ENCODE peak calls at places on chromosomes 12 and 14, in nine cellular contexts. One of them, this sample, is unnamed.

GRCh38 chr14:104806625-104807465 is 5.9 kb downstream of the ZBTB42 start:
- DNase-seq in activated gamma-delta T cell treated with anti-CD3 and anti-CD28 coated beads, Interleukin-2, amount 50 U/mL, for 16 hours: no peak
- DNase-seq in effector memory CD8-positive, alpha-beta T cell: no peak
- DNase-seq in adipocyte: no peak
- DNase-seq in KBM-7: peak
- DNase-seq in GDM1: no peak
- DNase-seq in AG04450: no peak
- DNase-seq in SW480: no peak
- DNase-seq in foreskin fibroblast: no peak
- DNase-seq in this sample: no peak

GRCh38 chr12:52949413-52950331 is 754 bp downstream of the KRT18 start:
- DNase-seq in activated gamma-delta T cell treated with anti-CD3 and anti-CD28 coated beads, Interleukin-2, amount 50 U/mL, for 16 hours: no peak
- DNase-seq in effector memory CD8-positive, alpha-beta T cell: no peak
- DNase-seq in adipocyte: no peak
- DNase-seq in KBM-7: peak
- DNase-seq in GDM1: no peak
- DNase-seq in AG04450: peak
- DNase-seq in SW480: peak
- DNase-seq in foreskin fibroblast: peak
- DNase-seq in this sample: no peak

GRCh38 chr12:76272292-76272691 is 75.9 kb downstream of the BBS10 start:
- DNase-seq in activated gamma-delta T cell treated with anti-CD3 and anti-CD28 coated beads, Interleukin-2, amount 50 U/mL, for 16 hours: no peak
- DNase-seq in effector memory CD8-positive, alpha-beta T cell: no peak
- DNase-seq in adipocyte: no peak
- DNase-seq in KBM-7: no peak
- DNase-seq in GDM1: no peak
- DNase-seq in AG04450: no peak
- DNase-seq in SW480: no peak
- DNase-seq in foreskin fibroblast: no peak
- DNase-seq in this sample: no peak

GRCh38 chr14:67623114-67623513 is 3.4 kb downstream of the ARG2 start:
- DNase-seq in activated gamma-delta T cell treated with anti-CD3 and anti-CD28 coated beads, Interleukin-2, amount 50 U/mL, for 16 hours: no peak
- DNase-seq in effector memory CD8-positive, alpha-beta T cell: no peak
- DNase-seq in adipocyte: peak
- DNase-seq in KBM-7: no peak
- DNase-seq in GDM1: no peak
- DNase-seq in AG04450: no peak
- DNase-seq in SW480: peak
- DNase-seq in foreskin fibroblast: no peak
- DNase-seq in this sample: no peak

GRCh38 chr12:110590806-110591326 is 7.7 kb upstream of the PPTC7 start:
- DNase-seq in activated gamma-delta T cell treated with anti-CD3 and anti-CD28 coated beads, Interleukin-2, amount 50 U/mL, for 16 hours: no peak
- DNase-seq in effector memory CD8-positive, alpha-beta T cell: no peak
- DNase-seq in adipocyte: peak
- DNase-seq in KBM-7: peak
- DNase-seq in GDM1: peak
- DNase-seq in AG04450: no peak
- DNase-seq in SW480: no peak
- DNase-seq in foreskin fibroblast: peak
- DNase-seq in this sample: peak

GRCh38 chr14:89391123-89391522 is 25.9 kb downstream of the FOXN3 start:
- DNase-seq in activated gamma-delta T cell treated with anti-CD3 and anti-CD28 coated beads, Interleukin-2, amount 50 U/mL, for 16 hours: no peak
- DNase-seq in effector memory CD8-positive, alpha-beta T cell: no peak
- DNase-seq in adipocyte: peak
- DNase-seq in KBM-7: no peak
- DNase-seq in GDM1: no peak
- DNase-seq in AG04450: no peak
- DNase-seq in SW480: no peak
- DNase-seq in foreskin fibroblast: no peak
- DNase-seq in this sample: no peak

GRCh38 chr14:95935228-95935822 is 58.7 kb downstream of the TUNAR start:
- DNase-seq in activated gamma-delta T cell treated with anti-CD3 and anti-CD28 coated beads, Interleukin-2, amount 50 U/mL, for 16 hours: no peak
- DNase-seq in effector memory CD8-positive, alpha-beta T cell: no peak
- DNase-seq in adipocyte: peak
- DNase-seq in KBM-7: peak
- DNase-seq in GDM1: no peak
- DNase-seq in AG04450: no peak
- DNase-seq in SW480: peak
- DNase-seq in foreskin fibroblast: peak
- DNase-seq in this sample: no peak

GRCh38 chr14:71555654-71556559 is 376.3 kb upstream of the RGS6 start:
- DNase-seq in activated gamma-delta T cell treated with anti-CD3 and anti-CD28 coated beads, Interleukin-2, amount 50 U/mL, for 16 hours: peak
- DNase-seq in effector memory CD8-positive, alpha-beta T cell: peak
- DNase-seq in adipocyte: no peak
- DNase-seq in KBM-7: peak
- DNase-seq in GDM1: no peak
- DNase-seq in AG04450: no peak
- DNase-seq in SW480: peak
- DNase-seq in foreskin fibroblast: no peak
- DNase-seq in this sample: peak

GRCh38 chr14:56964885-56965284 is 154.6 kb upstream of the OTX2 start:
- DNase-seq in activated gamma-delta T cell treated with anti-CD3 and anti-CD28 coated beads, Interleukin-2, amount 50 U/mL, for 16 hours: no peak
- DNase-seq in effector memory CD8-positive, alpha-beta T cell: no peak
- DNase-seq in adipocyte: no peak
- DNase-seq in KBM-7: no peak
- DNase-seq in GDM1: no peak
- DNase-seq in AG04450: no peak
- DNase-seq in SW480: no peak
- DNase-seq in foreskin fibroblast: no peak
- DNase-seq in this sample: no peak

GRCh38 chr14:54881761-54882401 is 20.7 kb downstream of the GCH1 start:
- DNase-seq in activated gamma-delta T cell treated with anti-CD3 and anti-CD28 coated beads, Interleukin-2, amount 50 U/mL, for 16 hours: no peak
- DNase-seq in effector memory CD8-positive, alpha-beta T cell: no peak
- DNase-seq in adipocyte: peak
- DNase-seq in KBM-7: no peak
- DNase-seq in GDM1: peak
- DNase-seq in AG04450: no peak
- DNase-seq in SW480: no peak
- DNase-seq in foreskin fibroblast: no peak
- DNase-seq in this sample: no peak

GRCh38 chr12:24560192-24560591 is 388.7 kb downstream of the BCAT1 start:
- DNase-seq in activated gamma-delta T cell treated with anti-CD3 and anti-CD28 coated beads, Interleukin-2, amount 50 U/mL, for 16 hours: no peak
- DNase-seq in effector memory CD8-positive, alpha-beta T cell: no peak
- DNase-seq in adipocyte: no peak
- DNase-seq in KBM-7: no peak
- DNase-seq in GDM1: no peak
- DNase-seq in AG04450: no peak
- DNase-seq in SW480: no peak
- DNase-seq in foreskin fibroblast: no peak
- DNase-seq in this sample: no peak

GRCh38 chr14:23121401-23121800 is 2.3 kb upstream of the CEBPE start:
- DNase-seq in activated gamma-delta T cell treated with anti-CD3 and anti-CD28 coated beads, Interleukin-2, amount 50 U/mL, for 16 hours: no peak
- DNase-seq in effector memory CD8-positive, alpha-beta T cell: no peak
- DNase-seq in adipocyte: peak
- DNase-seq in KBM-7: no peak
- DNase-seq in GDM1: no peak
- DNase-seq in AG04450: no peak
- DNase-seq in SW480: no peak
- DNase-seq in foreskin fibroblast: peak
- DNase-seq in this sample: peak

GRCh38 chr12:119181944-119182343 is 3.2 kb downstream of the HSPB8 start:
- DNase-seq in activated gamma-delta T cell treated with anti-CD3 and anti-CD28 coated beads, Interleukin-2, amount 50 U/mL, for 16 hours: no peak
- DNase-seq in effector memory CD8-positive, alpha-beta T cell: no peak
- DNase-seq in adipocyte: no peak
- DNase-seq in KBM-7: no peak
- DNase-seq in GDM1: no peak
- DNase-seq in AG04450: no peak
- DNase-seq in SW480: no peak
- DNase-seq in foreskin fibroblast: no peak
- DNase-seq in this sample: no peak

GRCh38 chr14:78836777-78837176 is 666.6 kb downstream of the NRXN3 start:
- DNase-seq in activated gamma-delta T cell treated with anti-CD3 and anti-CD28 coated beads, Interleukin-2, amount 50 U/mL, for 16 hours: no peak
- DNase-seq in effector memory CD8-positive, alpha-beta T cell: no peak
- DNase-seq in adipocyte: peak
- DNase-seq in KBM-7: peak
- DNase-seq in GDM1: no peak
- DNase-seq in AG04450: no peak
- DNase-seq in SW480: peak
- DNase-seq in foreskin fibroblast: peak
- DNase-seq in this sample: peak

GRCh38 chr12:91496337-91496736 is 313.7 kb upstream of the DCN start:
- DNase-seq in activated gamma-delta T cell treated with anti-CD3 and anti-CD28 coated beads, Interleukin-2, amount 50 U/mL, for 16 hours: no peak
- DNase-seq in effector memory CD8-positive, alpha-beta T cell: no peak
- DNase-seq in adipocyte: no peak
- DNase-seq in KBM-7: no peak
- DNase-seq in GDM1: no peak
- DNase-seq in AG04450: no peak
- DNase-seq in SW480: no peak
- DNase-seq in foreskin fibroblast: no peak
- DNase-seq in this sample: no peak

GRCh38 chr12:38053113-38053512 is 263.5 kb upstream of the ALG10B start:
- DNase-seq in activated gamma-delta T cell treated with anti-CD3 and anti-CD28 coated beads, Interleukin-2, amount 50 U/mL, for 16 hours: no peak
- DNase-seq in effector memory CD8-positive, alpha-beta T cell: no peak
- DNase-seq in adipocyte: no peak
- DNase-seq in KBM-7: no peak
- DNase-seq in GDM1: no peak
- DNase-seq in AG04450: no peak
- DNase-seq in SW480: no peak
- DNase-seq in foreskin fibroblast: no peak
- DNase-seq in this sample: no peak

GRCh38 chr14:48914382-48914781 is 671.8 kb downstream of the RPS29 start:
- DNase-seq in activated gamma-delta T cell treated with anti-CD3 and anti-CD28 coated beads, Interleukin-2, amount 50 U/mL, for 16 hours: no peak
- DNase-seq in effector memory CD8-positive, alpha-beta T cell: no peak
- DNase-seq in adipocyte: no peak
- DNase-seq in KBM-7: no peak
- DNase-seq in GDM1: no peak
- DNase-seq in AG04450: no peak
- DNase-seq in SW480: no peak
- DNase-seq in foreskin fibroblast: no peak
- DNase-seq in this sample: no peak

GRCh38 chr12:1907652-1908611 is 10.5 kb downstream of the CACNA2D4 start:
- DNase-seq in activated gamma-delta T cell treated with anti-CD3 and anti-CD28 coated beads, Interleukin-2, amount 50 U/mL, for 16 hours: no peak
- DNase-seq in effector memory CD8-positive, alpha-beta T cell: peak
- DNase-seq in adipocyte: no peak
- DNase-seq in KBM-7: no peak
- DNase-seq in GDM1: no peak
- DNase-seq in AG04450: no peak
- DNase-seq in SW480: peak
- DNase-seq in foreskin fibroblast: no peak
- DNase-seq in this sample: peak

GRCh38 chr12:113477842-113478215 is 6.2 kb upstream of the LHX5 start:
- DNase-seq in activated gamma-delta T cell treated with anti-CD3 and anti-CD28 coated beads, Interleukin-2, amount 50 U/mL, for 16 hours: no peak
- DNase-seq in effector memory CD8-positive, alpha-beta T cell: no peak
- DNase-seq in adipocyte: no peak
- DNase-seq in KBM-7: no peak
- DNase-seq in GDM1: no peak
- DNase-seq in AG04450: no peak
- DNase-seq in SW480: no peak
- DNase-seq in foreskin fibroblast: no peak
- DNase-seq in this sample: no peak

GRCh38 chr12:124094733-124095132 is 121.7 kb downstream of the ZNF664 start:
- DNase-seq in activated gamma-delta T cell treated with anti-CD3 and anti-CD28 coated beads, Interleukin-2, amount 50 U/mL, for 16 hours: no peak
- DNase-seq in effector memory CD8-positive, alpha-beta T cell: no peak
- DNase-seq in adipocyte: no peak
- DNase-seq in KBM-7: no peak
- DNase-seq in GDM1: no peak
- DNase-seq in AG04450: no peak
- DNase-seq in SW480: no peak
- DNase-seq in foreskin fibroblast: no peak
- DNase-seq in this sample: no peak

GRCh38 chr12:80837342-80837978 is 100.3 kb downstream of the LIN7A start:
- DNase-seq in activated gamma-delta T cell treated with anti-CD3 and anti-CD28 coated beads, Interleukin-2, amount 50 U/mL, for 16 hours: no peak
- DNase-seq in effector memory CD8-positive, alpha-beta T cell: no peak
- DNase-seq in adipocyte: peak
- DNase-seq in KBM-7: peak
- DNase-seq in GDM1: no peak
- DNase-seq in AG04450: peak
- DNase-seq in SW480: peak
- DNase-seq in foreskin fibroblast: peak
- DNase-seq in this sample: no peak

GRCh38 chr14:77485901-77486678 is 12.5 kb downstream of the ISM2 start:
- DNase-seq in activated gamma-delta T cell treated with anti-CD3 and anti-CD28 coated beads, Interleukin-2, amount 50 U/mL, for 16 hours: no peak
- DNase-seq in effector memory CD8-positive, alpha-beta T cell: no peak
- DNase-seq in adipocyte: peak
- DNase-seq in KBM-7: no peak
- DNase-seq in GDM1: no peak
- DNase-seq in AG04450: peak
- DNase-seq in SW480: no peak
- DNase-seq in foreskin fibroblast: peak
- DNase-seq in this sample: no peak

GRCh38 chr14:32201816-32202467 is at the start of gene RNU6-7:
- DNase-seq in activated gamma-delta T cell treated with anti-CD3 and anti-CD28 coated beads, Interleukin-2, amount 50 U/mL, for 16 hours: no peak
- DNase-seq in effector memory CD8-positive, alpha-beta T cell: peak
- DNase-seq in adipocyte: peak
- DNase-seq in KBM-7: peak
- DNase-seq in GDM1: no peak
- DNase-seq in AG04450: no peak
- DNase-seq in SW480: peak
- DNase-seq in foreskin fibroblast: no peak
- DNase-seq in this sample: no peak

This sample was measured in GM10248.